ENCODE peak calls at places on chromosomes 16 and 17, in eight cellular contexts. T is effector memory CD4-positive, alpha-beta T cell; R is AG10803; C is HAP-1; D is small intestine; O is fibroblast of lung; M is fibroblast of pulmonary artery; P is Peyer's patch. I is an unnamed sample.

GRCh38 chr17:43085489-43085888 is 39.7 kb downstream of the BRCA1 start:
- DNase-seq in P (no peak), R (no peak), O (peak; percentile 50), T (no peak), C (no peak), D (no peak), M (peak; percentile 26), I (peak; percentile 19)

GRCh38 chr16:31033709-31034492 is 543 bp downstream of the STX4 start:
- DNase-seq in M (peak; percentile 80), T (peak; percentile 82), O (peak; percentile 63), C (peak; percentile 93), R (peak; percentile 75), D (peak; percentile 97), P (peak; percentile 97), I (peak; percentile 88)

GRCh38 chr17:57293077-57293476 is 36.8 kb downstream of the MSI2 start:
- DNase-seq in R (no peak), T (no peak), O (peak; percentile 89), M (no peak), D (no peak), C (no peak), P (no peak), I (peak; percentile 80)

GRCh38 chr17:55547027-55547670 is 35.9 kb upstream of the SMIM36 start:
- DNase-seq in C (no peak), D (no peak), T (no peak), O (peak; percentile 54), P (no peak), M (peak; percentile 8), R (peak; percentile 6), I (no peak)

GRCh38 chr17:71234349-71234748 is 886.5 kb upstream of the SOX9 start:
- DNase-seq in M (no peak), O (no peak), T (no peak), R (peak; percentile 31), D (no peak), C (no peak), P (no peak), I (no peak)

GRCh38 chr16:69324013-69324531 is 6.3 kb downstream of the PDF start:
- DNase-seq in T (no peak), M (no peak), C (peak; percentile 41), D (peak; percentile 61), R (no peak), P (peak; percentile 68), O (no peak), I (no peak)

GRCh38 chr16:86334062-86334461 is 176.3 kb upstream of the FOXF1 start:
- DNase-seq in O (no peak), R (no peak), T (no peak), P (no peak), M (no peak), C (no peak), D (no peak), I (no peak)

GRCh38 chr17:45440161-45440859 is 7.6 kb upstream of the ARHGAP27 start:
- DNase-seq in M (peak; percentile 33), R (no peak), C (no peak), D (peak; percentile 71), T (no peak), O (peak; percentile 7), P (no peak), I (peak; percentile 32)

GRCh38 chr17:55093358-55093757 is 124.8 kb downstream of the STXBP4 start:
- DNase-seq in T (no peak), R (no peak), P (no peak), O (no peak), C (no peak), D (no peak), M (peak; percentile 14), I (no peak)

GRCh38 chr16:8953064-8953463 is 10.6 kb downstream of the USP7 start:
- DNase-seq in D (no peak), M (no peak), P (no peak), T (no peak), C (no peak), R (no peak), O (no peak), I (no peak)

GRCh38 chr17:74862108-74862901 is 2.6 kb upstream of the GRIN2C start:
- DNase-seq in R (peak; percentile 36), T (peak; percentile 56), O (no peak), P (peak; percentile 83), M (peak; percentile 45), C (peak; percentile 87), D (peak; percentile 72), I (peak; percentile 71)

GRCh38 chr16:53922067-53922804 is 218.3 kb downstream of the FTO start:
- DNase-seq in D (no peak), C (no peak), T (no peak), O (no peak), P (no peak), R (no peak), M (no peak), I (no peak)

GRCh38 chr17:57454729-57455062 is 198.4 kb downstream of the MSI2 start:
- DNase-seq in R (no peak), P (no peak), T (no peak), D (no peak), C (no peak), O (no peak), M (no peak), I (no peak)

GRCh38 chr16:82070656-82071369 is 35.8 kb downstream of the HSD17B2 start:
- DNase-seq in D (no peak), M (peak; percentile 13), T (no peak), O (peak; percentile 88), C (peak; percentile 9), R (peak; percentile 80), P (no peak), I (no peak)

GRCh38 chr17:80260791-80261158 is at the start of gene RNF213:
- DNase-seq in C (peak; percentile 72), D (peak; percentile 68), O (peak; percentile 19), R (peak; percentile 25), M (peak; percentile 16), T (peak; percentile 54), P (peak; percentile 83), I (peak; percentile 66)

GRCh38 chr17:42459983-42460300 is 1.3 kb downstream of the ATP6V0A1 start:
- DNase-seq in R (peak; percentile 50), D (peak; percentile 76), P (no peak), M (peak; percentile 69), T (no peak), O (peak; percentile 71), C (no peak), I (no peak)

GRCh38 chr16:75193730-75194444 is 13.1 kb downstream of the CTRB2 start:
- DNase-seq in M (no peak), R (no peak), D (no peak), O (no peak), C (no peak), P (no peak), T (no peak), I (peak; percentile 22)

GRCh38 chr17:78717431-78717980 is 64.6 kb downstream of the CYTH1 start:
- DNase-seq in M (peak; percentile 53), T (no peak), O (peak; percentile 45), C (peak; percentile 68), D (no peak), P (no peak), R (peak; percentile 49), I (no peak)

GRCh38 chr17:60630352-60630751 is 30.4 kb downstream of the PPM1D start:
- DNase-seq in O (no peak), R (no peak), T (no peak), D (no peak), M (peak; percentile 61), P (no peak), C (no peak), I (no peak)

GRCh38 chr17:50149425-50150353 is 788 bp downstream of the PPP1R9B start:
- DNase-seq in M (peak; percentile 54), T (peak; percentile 44), O (peak; percentile 67), R (peak; percentile 60), C (peak; percentile 58), D (peak; percentile 73), P (peak; percentile 85), I (peak; percentile 89)

GRCh38 chr16:23374721-23375120 is 72.6 kb downstream of the SCNN1B start:
- DNase-seq in C (no peak), P (no peak), R (no peak), O (no peak), D (peak; percentile 7), M (no peak), T (no peak), I (no peak)

GRCh38 chr16:89869911-89870310 is 3.5 kb upstream of the TCF25 start:
- DNase-seq in R (no peak), P (no peak), D (no peak), M (no peak), T (no peak), C (no peak), O (no peak), I (peak; percentile 37)

GRCh38 chr17:48578616-48579560 is 738 bp upstream of the HOXB4 start:
- DNase-seq in T (no peak), R (no peak), M (no peak), C (peak; percentile 39), P (peak; percentile 55), D (no peak), O (peak; percentile 37), I (no peak)
- H3K4me3 ChIP-seq in T (peak overlapping the region; percentile 81), R (peak overlapping the region; percentile 82), M (peak overlapping the region; percentile 54), C (peak overlapping the region; percentile 58), P (peak overlapping the region; percentile 82), D (no peak overlapping the region), O (peak overlapping the region; percentile 98), I (peak overlapping the region; percentile 60)

GRCh38 chr17:58577696-58578095 is 63.3 kb upstream of the MTMR4 start:
- DNase-seq in C (peak; percentile 76), D (peak; percentile 53), O (peak; percentile 26), M (peak; percentile 71), P (peak; percentile 76), R (peak; percentile 56), T (peak; percentile 30), I (peak; percentile 42)
- H3K4me3 ChIP-seq in C (no peak overlapping the region), D (no peak overlapping the region), O (no peak overlapping the region), M (no peak overlapping the region), P (no peak overlapping the region), R (no peak overlapping the region), T (no peak overlapping the region), I (no peak overlapping the region)

DNA sequence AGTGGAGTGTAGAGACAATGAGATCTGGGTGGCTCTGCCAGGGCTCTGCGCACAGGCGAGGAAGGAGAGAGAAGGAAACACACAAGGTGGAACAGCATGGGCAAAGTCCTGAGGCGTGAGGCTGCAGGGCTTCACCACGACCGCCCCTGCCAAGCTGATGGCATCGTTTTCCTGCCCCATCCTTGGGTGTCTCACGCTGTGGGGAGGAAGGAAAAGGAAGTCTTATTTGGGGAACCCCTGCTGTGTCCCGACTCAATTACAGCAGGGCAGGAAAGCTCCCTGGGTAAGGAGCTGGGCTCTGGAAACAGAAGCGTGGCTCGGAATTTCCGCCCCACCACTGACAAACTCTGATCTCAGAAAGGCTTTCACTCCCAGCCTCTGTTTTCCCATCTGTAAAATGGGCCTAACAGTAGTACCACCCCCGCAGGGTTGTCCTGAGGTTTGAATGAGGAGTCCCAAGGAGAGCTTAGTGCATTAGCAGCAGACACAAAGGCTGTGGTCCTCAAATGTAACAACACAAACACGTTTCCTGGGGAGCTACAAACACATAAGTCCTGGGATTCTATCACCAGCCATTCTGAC is 3.2 kb upstream of the CDH5 start:
- DNase-seq in D (no peak), P (no peak), T (no peak), R (no peak), C (no peak), M (no peak), O (no peak), I (no peak)
- H3K4me3 ChIP-seq in D (no peak overlapping the region), P (no peak overlapping the region), T (no peak overlapping the region), R (no peak overlapping the region), C (no peak overlapping the region), M (no peak overlapping the region), O (no peak overlapping the region), I (no peak overlapping the region)

DNA sequence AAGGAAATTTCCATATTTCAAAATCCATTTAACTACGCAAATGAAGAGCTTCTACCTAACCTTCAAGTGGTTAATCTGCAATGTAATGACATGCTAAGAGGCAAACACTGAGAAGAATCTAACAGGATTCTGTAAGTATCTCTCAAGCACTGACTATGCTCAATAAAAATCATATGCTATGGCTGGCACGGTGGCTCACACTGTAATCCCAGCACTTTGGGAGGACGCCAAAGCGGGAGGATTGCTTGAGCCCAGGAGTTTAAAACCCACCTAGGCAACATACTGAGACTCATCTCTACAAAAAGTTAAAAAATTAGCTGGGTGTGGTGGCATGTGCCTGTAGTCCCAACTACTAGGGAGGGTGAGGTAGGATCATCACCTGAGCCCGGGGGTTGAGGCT is 32.7 kb downstream of the GNA13 start:
- DNase-seq in C (peak; percentile 45), T (no peak), P (no peak), O (no peak), M (no peak), R (no peak), D (no peak), I (no peak)
- H3K4me3 ChIP-seq in C (no peak overlapping the region), T (no peak overlapping the region), P (no peak overlapping the region), O (no peak overlapping the region), M (no peak overlapping the region), R (no peak overlapping the region), D (no peak overlapping the region), I (no peak overlapping the region)

I was measured in Caco-2.